ENCODE peak calls at places on chromosomes 13 and 19, in eight cellular contexts. R is GM12878, G is DND-41, H is A673, J is fibroblast of lung, B is GM23248, K is MM.1S, A is GM23338. O is an unnamed sample.

GRCh38 chr13:44934724-44935123 is 54.5 kb downstream of the NUFIP1 start:
- DNase-seq in A (no peak), R (peak), G (no peak), J (peak), K (no peak), B (peak), H (no peak), O (peak)

GRCh38 chr13:91024157-91024792 is 323.2 kb upstream of the MIR17HG start:
- DNase-seq in R (no peak), H (no peak), K (no peak), G (no peak), B (no peak), J (no peak), A (no peak), O (no peak)

GRCh38 chr19:58355891-58356235 is 2.6 kb upstream of the A1BG start:
- DNase-seq in B (no peak), R (no peak), J (no peak), H (no peak), A (no peak), K (no peak), G (no peak), O (no peak)

GRCh38 chr19:58079792-58080191 is 18.2 kb downstream of the ZSCAN18 start:
- DNase-seq in R (no peak), K (no peak), A (no peak), G (no peak), H (no peak), J (no peak), B (no peak), O (no peak)

GRCh38 chr13:111396457-111396856 is 76.0 kb downstream of the TEX29 start:
- DNase-seq in A (no peak), K (no peak), R (no peak), B (no peak), J (no peak), H (no peak), G (no peak), O (no peak)

GRCh38 chr19:18833849-18834643 is 2.3 kb downstream of the UPF1 start:
- DNase-seq in H (no peak), J (no peak), B (peak), A (peak), G (no peak), K (peak), R (no peak), O (peak)

GRCh38 chr13:110676511-110677204 is 29.3 kb downstream of the CARS2 start:
- DNase-seq in B (no peak), R (peak), A (no peak), J (no peak), H (no peak), G (no peak), K (peak), O (no peak)

GRCh38 chr13:109254271-109254670 is 532.1 kb downstream of the IRS2 start:
- DNase-seq in G (no peak), J (no peak), B (no peak), H (no peak), R (no peak), A (no peak), K (no peak), O (no peak)

GRCh38 chr13:47671762-47672161 is 329.3 kb downstream of the SUCLA2 start:
- DNase-seq in J (no peak), R (no peak), B (no peak), K (no peak), H (no peak), G (no peak), A (no peak), O (no peak)

GRCh38 chr19:48596679-48597465 is 9.7 kb upstream of the SPACA4 start:
- DNase-seq in G (no peak), K (no peak), H (no peak), R (no peak), J (no peak), B (no peak), A (no peak), O (no peak)

GRCh38 chr13:98280176-98280510 is 103.1 kb upstream of the RNF113B start:
- DNase-seq in H (peak), B (no peak), G (no peak), K (no peak), J (no peak), R (no peak), A (no peak), O (no peak)

GRCh38 chr13:99900960-99901359 is 70.6 kb downstream of the ZIC5 start:
- DNase-seq in G (no peak), H (no peak), J (no peak), A (no peak), R (no peak), K (no peak), B (no peak), O (no peak)

GRCh38 chr19:3099347-3100145 is 5.4 kb downstream of the GNA11 start:
- DNase-seq in G (no peak), B (no peak), K (no peak), H (no peak), R (no peak), A (no peak), J (no peak), O (no peak)

GRCh38 chr13:92716749-92717148 is 509.9 kb upstream of the GPC6 start:
- DNase-seq in A (peak), G (no peak), J (peak), R (no peak), B (peak), K (no peak), H (peak), O (peak)

GRCh38 chr19:27975419-27976005 is 1237.4 kb downstream of the UQCRFS1 start:
- DNase-seq in H (no peak), K (no peak), B (no peak), R (no peak), J (no peak), G (no peak), A (no peak), O (no peak)

GRCh38 chr19:1616396-1616795 is 11.1 kb upstream of the UQCR11 start:
- DNase-seq in B (no peak), R (no peak), K (no peak), H (no peak), J (peak), G (no peak), A (no peak), O (no peak)

GRCh38 chr19:3653865-3654513 is 27.4 kb upstream of the CACTIN start:
- DNase-seq in H (no peak), K (no peak), A (peak), R (no peak), B (peak), G (peak), J (no peak), O (no peak)

GRCh38 chr19:17681505-17682125 is 6.5 kb downstream of the UNC13A start:
- DNase-seq in H (peak), B (peak), K (peak), J (peak), A (peak), G (peak), R (no peak), O (peak)

GRCh38 chr13:75366380-75367280 is 115.3 kb downstream of the TBC1D4 start:
- DNase-seq in J (no peak), G (no peak), B (no peak), K (no peak), R (no peak), H (no peak), A (no peak), O (no peak)

GRCh38 chr19:29528946-29529645 is 3.3 kb downstream of the VSTM2B start:
- DNase-seq in G (no peak), K (no peak), J (no peak), H (no peak), R (no peak), B (peak), A (peak), O (no peak)
- TF ChIP-seq EZH2 in G (no peak), K (no peak), J (peak), H (no peak), R (no peak), B (peak), A (peak), O (no peak)

GRCh38 chr13:103246581-103247200 is 180.5 kb upstream of the SLC10A2 start:
- DNase-seq in J (no peak), R (no peak), H (no peak), K (no peak), G (no peak), B (no peak), A (no peak), O (no peak)

GRCh38 chr13:103255587-103256301 is 189.5 kb upstream of the SLC10A2 start:
- DNase-seq in R (no peak), G (no peak), A (no peak), H (no peak), B (no peak), J (no peak), K (no peak), O (peak)

GRCh38 chr13:103250071-103250470 is 183.9 kb upstream of the SLC10A2 start:
- DNase-seq in K (no peak), G (no peak), R (no peak), J (no peak), B (no peak), A (no peak), H (no peak), O (no peak)
- TF ChIP-seq EZH2 in K (no peak), G (no peak), R (no peak), J (no peak), B (no peak), A (no peak), H (no peak), O (no peak)

GRCh38 chr19:7788178-7788932 is 25.3 kb downstream of the CLEC4M start:
- DNase-seq in K (no peak), G (no peak), H (no peak), J (no peak), B (no peak), A (peak), R (no peak), O (no peak)
- TF ChIP-seq EZH2 in K (no peak), G (no peak), H (peak), J (peak), B (no peak), A (peak), R (no peak), O (no peak)

GRCh38 chr19:39263912-39264305 is 4.3 kb upstream of the IFNL2 start:
- DNase-seq in R (no peak), H (no peak), J (no peak), K (no peak), G (no peak), B (no peak), A (peak), O (no peak)

GRCh38 chr19:39265321-39265916 is 2.8 kb upstream of the IFNL2 start:
- DNase-seq in G (no peak), R (no peak), J (no peak), B (peak), H (no peak), K (no peak), A (peak), O (no peak)

GRCh38 chr19:39262496-39262895 is 5.7 kb upstream of the IFNL2 start:
- DNase-seq in R (no peak), H (no peak), B (no peak), G (no peak), K (no peak), A (no peak), J (no peak), O (no peak)

GRCh38 chr19:39261704-39262103 is 6.5 kb upstream of the IFNL2 start:
- DNase-seq in A (no peak), K (no peak), R (no peak), G (no peak), J (no peak), H (no peak), B (no peak), O (no peak)

DNA sequence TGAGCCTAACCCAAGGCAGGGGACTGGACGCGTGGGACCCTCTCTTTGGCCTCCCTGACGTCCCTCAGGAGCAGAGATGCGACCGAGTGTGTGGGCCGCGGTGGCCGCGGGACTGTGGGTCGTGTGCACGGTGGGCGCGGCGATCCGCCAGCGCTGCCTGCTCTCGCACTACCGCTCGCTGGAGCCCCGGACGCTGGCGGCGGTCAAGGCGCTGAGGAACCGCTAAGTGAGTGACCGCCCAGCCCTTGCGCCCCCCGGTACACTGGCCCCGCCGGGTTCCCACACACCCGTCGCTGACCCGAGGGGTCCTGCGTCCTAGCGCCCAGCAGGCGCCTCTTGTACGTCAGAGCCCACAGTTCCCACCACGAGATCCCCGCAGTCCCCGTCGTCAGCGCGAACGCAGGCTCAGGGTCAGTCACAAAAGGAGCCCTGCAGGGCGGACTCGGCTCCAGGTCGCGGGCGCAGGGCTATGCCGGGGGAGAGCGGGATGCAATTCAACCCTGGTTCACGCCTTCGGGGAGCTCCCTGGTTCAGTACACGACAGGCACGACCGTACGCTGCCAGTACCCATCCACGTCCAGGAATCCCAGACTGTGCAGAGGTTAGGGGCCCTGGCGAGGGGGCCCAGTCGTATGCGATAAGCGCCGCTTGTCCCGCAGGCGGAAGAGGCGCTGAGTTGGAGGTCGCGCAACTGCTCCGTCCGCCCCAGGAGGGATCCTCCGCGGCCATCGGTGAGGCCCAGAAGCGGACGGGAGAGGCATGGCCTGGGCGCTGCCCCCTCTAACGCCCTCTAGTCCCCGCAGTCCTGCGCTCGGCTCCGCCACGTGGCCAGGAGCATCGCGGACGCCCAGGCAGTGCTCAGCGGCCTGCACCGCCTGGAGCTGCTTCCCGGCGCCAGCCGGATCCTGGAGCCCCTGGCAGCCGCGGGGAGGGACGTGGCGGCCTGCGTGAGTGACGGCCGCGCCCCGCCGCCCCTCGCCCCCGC is 3.6 kb upstream of the IFNL2 start:
- DNase-seq in A (peak), R (no peak), J (peak), B (peak), G (no peak), H (no peak), K (no peak), O (no peak)
- TF ChIP-seq EZH2 in A (peak), R (no peak), J (peak), B (peak), G (no peak), H (peak), K (no peak), O (no peak)

GRCh38 chr13:113724780-113725315 is 34.2 kb upstream of the TMEM255B start:
- DNase-seq in J (peak), K (peak), R (peak), B (peak), G (peak), A (peak), H (peak), O (peak)

GRCh38 chr13:113726961-113727411 is 32.0 kb upstream of the TMEM255B start:
- DNase-seq in J (peak), G (no peak), R (no peak), B (peak), H (no peak), A (no peak), K (peak), O (peak)

GRCh38 chr13:113723400-113724015 is 35.5 kb upstream of the TMEM255B start:
- DNase-seq in H (peak), G (no peak), K (no peak), B (no peak), J (no peak), R (no peak), A (no peak), O (no peak)

GRCh38 chr13:113722921-113723320 is 36.1 kb upstream of the TMEM255B start:
- DNase-seq in G (no peak), H (no peak), J (no peak), A (no peak), K (no peak), B (no peak), R (no peak), O (no peak)

DNA sequence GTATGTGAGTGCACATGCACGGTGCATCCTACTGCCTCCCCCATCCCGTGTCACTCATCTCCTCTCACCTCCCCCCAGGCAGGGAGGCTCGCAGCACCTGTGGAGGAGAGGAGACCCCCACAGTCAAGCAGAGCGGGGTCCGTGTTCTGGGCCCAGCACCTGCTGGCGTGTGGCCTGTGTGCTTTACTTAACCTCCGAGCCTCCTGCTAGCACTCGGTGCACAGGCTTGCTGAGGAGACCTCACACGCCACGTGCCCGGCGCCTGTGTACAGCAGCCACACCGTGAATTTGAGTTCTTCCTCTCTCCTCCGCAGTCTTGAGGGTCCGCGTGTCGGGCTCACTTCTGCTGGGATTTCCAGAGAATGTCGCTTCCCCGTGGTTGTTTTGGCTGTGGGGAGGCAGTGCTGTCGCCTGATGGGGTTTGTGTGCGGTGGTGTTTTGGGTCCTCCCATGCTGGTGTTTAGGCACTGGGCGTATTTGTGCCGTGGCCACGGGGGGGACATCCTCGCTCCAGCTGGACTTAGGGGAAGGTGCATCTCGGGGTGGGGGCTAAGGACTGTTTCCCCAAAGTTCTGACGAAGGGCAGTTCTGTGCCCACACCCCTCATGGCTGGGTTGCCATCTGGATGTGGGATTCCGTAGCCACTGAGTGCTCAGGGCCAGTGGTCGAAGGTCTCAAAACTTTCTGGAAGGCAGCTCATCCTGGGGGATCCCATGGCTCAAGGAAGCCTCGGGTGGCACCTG is 34.8 kb upstream of the TMEM255B start:
- DNase-seq in R (no peak), B (no peak), G (no peak), A (no peak), H (no peak), J (no peak), K (no peak), O (no peak)
- TF ChIP-seq EZH2 in R (no peak), B (no peak), G (no peak), A (no peak), H (no peak), J (no peak), K (no peak), O (no peak)

DNA sequence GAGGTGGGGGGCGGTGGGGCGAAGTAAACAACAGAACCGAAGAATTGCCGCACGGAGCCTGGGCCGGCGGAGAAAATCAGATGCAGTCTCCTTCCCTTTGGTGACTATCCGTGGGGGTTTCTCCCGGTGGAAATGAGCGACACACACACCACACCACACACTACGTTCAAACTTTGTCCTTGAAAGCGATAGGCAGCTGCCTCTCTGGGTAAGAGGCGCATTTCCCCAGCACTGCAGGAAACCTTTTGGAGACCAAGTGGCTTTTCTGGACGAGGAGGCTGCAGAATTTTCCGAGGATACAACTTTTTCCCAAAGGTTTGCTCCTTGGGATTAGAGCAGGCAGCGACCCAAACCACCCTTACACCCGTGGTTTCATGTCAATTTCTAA is 38.1 kb upstream of the FLT1 start:
- DNase-seq in J (no peak), A (peak), H (no peak), R (no peak), B (no peak), K (no peak), G (no peak), O (no peak)
- TF ChIP-seq EZH2 in J (no peak), A (no peak), H (no peak), R (no peak), B (no peak), K (no peak), G (no peak), O (peak)

O was measured in PC-3.